ENCODE peak calls at places on chromosomes 5 and 9, in four cellular contexts. One of them, this sample, is unnamed. For H3K4me1, the result is how much of the 10 kb centered on the place peaks cover.

GRCh38 chr9:35914307-35914807 is 5.1 kb downstream of the SPAAR start:
- DNase-seq in CD4-positive, alpha-beta memory T cell: no peak
- DNase-seq in right atrium auricular region: peak
- DNase-seq in tibial artery: no peak
- DNase-seq in this sample: no peak

GRCh38 chr9:134396258-134396742 is 70.0 kb downstream of the RXRA start:
- DNase-seq in right atrium auricular region: no peak
- DNase-seq in CD4-positive, alpha-beta memory T cell: peak
- DNase-seq in tibial artery: no peak
- DNase-seq in this sample: no peak

GRCh38 chr5:122403965-122404364 is 91.9 kb downstream of the SNCAIP start:
- DNase-seq in CD4-positive, alpha-beta memory T cell: no peak
- DNase-seq in tibial artery: no peak
- DNase-seq in right atrium auricular region: no peak
- DNase-seq in this sample: no peak

GRCh38 chr5:119328753-119329602 is 26.8 kb upstream of the TNFAIP8 start:
- DNase-seq in right atrium auricular region: no peak
- DNase-seq in tibial artery: no peak
- DNase-seq in CD4-positive, alpha-beta memory T cell: peak
- DNase-seq in this sample: no peak

GRCh38 chr5:72860499-72860898 is 44.0 kb downstream of the TNPO1 start:
- DNase-seq in CD4-positive, alpha-beta memory T cell: no peak
- DNase-seq in tibial artery: no peak
- DNase-seq in right atrium auricular region: no peak
- DNase-seq in this sample: no peak

GRCh38 chr5:96331210-96331609 is 101.8 kb downstream of the PCSK1 start:
- DNase-seq in CD4-positive, alpha-beta memory T cell: no peak
- DNase-seq in tibial artery: no peak
- DNase-seq in right atrium auricular region: no peak
- DNase-seq in this sample: no peak

GRCh38 chr9:78595200-78595945 is 298.4 kb downstream of the PSAT1 start:
- DNase-seq in tibial artery: no peak
- DNase-seq in CD4-positive, alpha-beta memory T cell: no peak
- DNase-seq in right atrium auricular region: no peak
- DNase-seq in this sample: no peak

GRCh38 chr5:112957970-112958773 is 18.4 kb upstream of the DCP2 start:
- DNase-seq in right atrium auricular region: peak
- DNase-seq in CD4-positive, alpha-beta memory T cell: no peak
- DNase-seq in tibial artery: peak
- DNase-seq in this sample: no peak

GRCh38 chr5:179217356-179217755 is 127.9 kb downstream of the ADAMTS2 start:
- DNase-seq in right atrium auricular region: no peak
- DNase-seq in tibial artery: no peak
- DNase-seq in CD4-positive, alpha-beta memory T cell: no peak
- DNase-seq in this sample: no peak

GRCh38 chr9:93667627-93668026 is 91.2 kb downstream of the PHF2 start:
- DNase-seq in right atrium auricular region: no peak
- DNase-seq in tibial artery: peak
- DNase-seq in CD4-positive, alpha-beta memory T cell: no peak
- DNase-seq in this sample: no peak

GRCh38 chr9:93346240-93347112 is 105.0 kb upstream of the FAM120A start:
- DNase-seq in tibial artery: no peak
- DNase-seq in CD4-positive, alpha-beta memory T cell: no peak
- DNase-seq in right atrium auricular region: no peak
- DNase-seq in this sample: no peak

GRCh38 chr5:150113047-150113744 is 26.8 kb upstream of the CSF1R start:
- DNase-seq in tibial artery: peak
- DNase-seq in CD4-positive, alpha-beta memory T cell: no peak
- DNase-seq in right atrium auricular region: peak
- DNase-seq in this sample: peak

GRCh38 chr9:121563881-121564460 is 64.3 kb upstream of the GGTA1 start:
- DNase-seq in tibial artery: no peak
- DNase-seq in right atrium auricular region: no peak
- DNase-seq in CD4-positive, alpha-beta memory T cell: no peak
- DNase-seq in this sample: no peak

GRCh38 chr9:114803459-114803858 is 2.4 kb downstream of the TNFSF15 start:
- DNase-seq in tibial artery: no peak
- DNase-seq in CD4-positive, alpha-beta memory T cell: no peak
- DNase-seq in right atrium auricular region: peak
- DNase-seq in this sample: no peak

GRCh38 chr9:114804504-114804903 is 1.3 kb downstream of the TNFSF15 start:
- DNase-seq in right atrium auricular region: no peak
- DNase-seq in tibial artery: no peak
- DNase-seq in CD4-positive, alpha-beta memory T cell: no peak
- DNase-seq in this sample: no peak

GRCh38 chr9:114803886-114804285 is 2.0 kb downstream of the TNFSF15 start:
- DNase-seq in right atrium auricular region: peak
- DNase-seq in tibial artery: no peak
- DNase-seq in CD4-positive, alpha-beta memory T cell: no peak
- DNase-seq in this sample: no peak

GRCh38 chr9:114806571-114806970 is 732 bp upstream of the TNFSF15 start:
- DNase-seq in right atrium auricular region: no peak
- DNase-seq in tibial artery: no peak
- DNase-seq in CD4-positive, alpha-beta memory T cell: no peak
- DNase-seq in this sample: no peak

DNA sequence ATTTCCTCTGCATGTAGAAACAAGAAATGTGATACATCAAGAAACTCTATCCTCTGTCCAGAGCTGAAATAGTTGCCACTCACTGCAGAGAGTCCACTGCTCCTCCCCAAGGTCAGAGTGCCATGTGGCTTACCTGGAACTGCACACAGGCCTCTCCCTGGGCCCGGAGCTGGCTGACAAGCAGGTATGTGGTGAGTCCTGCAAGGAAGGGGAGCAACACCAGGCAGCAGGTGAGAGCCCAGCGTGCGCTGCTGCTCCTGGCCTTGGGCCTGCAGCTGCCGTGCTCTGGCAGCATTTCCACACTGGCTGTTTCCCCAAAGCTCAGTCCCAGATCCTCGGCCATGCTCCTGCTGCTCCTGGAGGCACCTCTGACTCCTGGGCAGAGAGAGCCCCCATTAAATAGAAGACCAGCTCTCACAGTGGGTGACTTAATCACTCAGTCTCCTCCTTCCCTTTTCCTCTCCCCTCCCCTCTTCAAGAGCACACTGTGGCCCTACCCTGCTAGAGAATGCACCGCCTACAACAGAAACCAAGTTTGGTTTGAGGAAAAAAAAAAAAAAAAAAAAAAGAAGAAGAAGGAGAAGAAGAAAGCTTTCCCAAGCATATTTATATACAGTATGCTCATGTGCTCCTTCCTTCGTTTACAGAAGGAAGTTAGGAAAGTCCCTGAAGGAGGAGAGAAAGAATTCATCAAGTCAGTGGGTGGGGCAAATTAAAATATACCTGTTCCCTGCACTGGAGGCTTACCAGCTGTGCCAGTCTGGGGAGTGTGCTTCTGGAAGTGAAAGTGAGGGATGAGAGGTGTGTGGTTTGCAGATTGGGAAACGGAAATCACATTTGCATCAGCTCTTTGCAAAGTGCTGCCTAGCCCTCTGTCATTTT is at the start of gene TNFSF15:
- DNase-seq in tibial artery: no peak
- DNase-seq in right atrium auricular region: peak
- DNase-seq in CD4-positive, alpha-beta memory T cell: no peak
- DNase-seq in this sample: no peak
- H3K4me3 ChIP-seq in tibial artery: peak
- H3K4me3 ChIP-seq in right atrium auricular region: peak
- H3K4me3 ChIP-seq in CD4-positive, alpha-beta memory T cell: no peak
- H3K4me3 ChIP-seq in this sample: peak

GRCh38 chr9:123003467-123003866 is 30.0 kb upstream of the GPR21 start:
- DNase-seq in right atrium auricular region: no peak
- DNase-seq in CD4-positive, alpha-beta memory T cell: no peak
- DNase-seq in tibial artery: no peak
- DNase-seq in this sample: no peak

GRCh38 chr9:123011380-123011779 is 22.1 kb upstream of the GPR21 start:
- DNase-seq in CD4-positive, alpha-beta memory T cell: no peak
- DNase-seq in tibial artery: no peak
- DNase-seq in right atrium auricular region: no peak
- DNase-seq in this sample: no peak

GRCh38 chr9:123008909-123009308 is 24.6 kb upstream of the GPR21 start:
- DNase-seq in tibial artery: no peak
- DNase-seq in CD4-positive, alpha-beta memory T cell: no peak
- DNase-seq in right atrium auricular region: no peak
- DNase-seq in this sample: no peak

GRCh38 chr9:123005964-123006363 is 27.5 kb upstream of the GPR21 start:
- DNase-seq in tibial artery: no peak
- DNase-seq in right atrium auricular region: no peak
- DNase-seq in CD4-positive, alpha-beta memory T cell: no peak
- DNase-seq in this sample: no peak

GRCh38 chr9:123007269-123007668 is 26.2 kb upstream of the GPR21 start:
- DNase-seq in tibial artery: no peak
- DNase-seq in CD4-positive, alpha-beta memory T cell: no peak
- DNase-seq in right atrium auricular region: no peak
- DNase-seq in this sample: no peak
- H3K4me1 ChIP-seq in tibial artery: under half
- H3K4me1 ChIP-seq in CD4-positive, alpha-beta memory T cell: under half
- H3K4me1 ChIP-seq in right atrium auricular region: under half
- H3K4me1 ChIP-seq in this sample: under half

GRCh38 chr9:38621434-38622082 is 1.2 kb upstream of the ANKRD18A start:
- DNase-seq in CD4-positive, alpha-beta memory T cell: peak
- DNase-seq in right atrium auricular region: no peak
- DNase-seq in tibial artery: no peak
- DNase-seq in this sample: peak
- H3K4me3 ChIP-seq in CD4-positive, alpha-beta memory T cell: peak
- H3K4me3 ChIP-seq in right atrium auricular region: peak
- H3K4me3 ChIP-seq in tibial artery: peak
- H3K4me3 ChIP-seq in this sample: peak

DNA sequence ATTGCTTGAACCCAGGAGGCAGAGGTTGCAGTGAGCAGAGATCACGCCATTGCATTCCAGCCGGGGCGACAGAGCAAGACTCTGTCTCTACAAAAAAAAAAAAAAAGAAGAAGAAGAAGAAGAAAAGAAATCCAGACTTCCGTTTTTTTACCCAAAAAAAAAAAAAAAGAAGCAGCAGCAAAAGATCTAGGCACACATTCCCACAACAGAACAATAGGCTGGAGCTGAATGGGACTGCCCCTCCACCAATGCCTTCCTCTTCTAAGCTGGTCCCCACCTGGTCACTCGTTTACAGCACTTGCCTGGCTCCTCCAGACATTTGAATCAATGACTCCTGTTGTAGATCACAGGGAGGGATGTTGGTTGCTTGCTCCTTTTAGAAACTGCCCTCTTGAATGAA is 1.6 kb upstream of the LMAN2 start:
- DNase-seq in right atrium auricular region: no peak
- DNase-seq in tibial artery: no peak
- DNase-seq in CD4-positive, alpha-beta memory T cell: no peak
- DNase-seq in this sample: no peak
- H3K4me1 ChIP-seq in right atrium auricular region: under half
- H3K4me1 ChIP-seq in tibial artery: under half
- H3K4me1 ChIP-seq in CD4-positive, alpha-beta memory T cell: half or more
- H3K4me1 ChIP-seq in this sample: under half

DNA sequence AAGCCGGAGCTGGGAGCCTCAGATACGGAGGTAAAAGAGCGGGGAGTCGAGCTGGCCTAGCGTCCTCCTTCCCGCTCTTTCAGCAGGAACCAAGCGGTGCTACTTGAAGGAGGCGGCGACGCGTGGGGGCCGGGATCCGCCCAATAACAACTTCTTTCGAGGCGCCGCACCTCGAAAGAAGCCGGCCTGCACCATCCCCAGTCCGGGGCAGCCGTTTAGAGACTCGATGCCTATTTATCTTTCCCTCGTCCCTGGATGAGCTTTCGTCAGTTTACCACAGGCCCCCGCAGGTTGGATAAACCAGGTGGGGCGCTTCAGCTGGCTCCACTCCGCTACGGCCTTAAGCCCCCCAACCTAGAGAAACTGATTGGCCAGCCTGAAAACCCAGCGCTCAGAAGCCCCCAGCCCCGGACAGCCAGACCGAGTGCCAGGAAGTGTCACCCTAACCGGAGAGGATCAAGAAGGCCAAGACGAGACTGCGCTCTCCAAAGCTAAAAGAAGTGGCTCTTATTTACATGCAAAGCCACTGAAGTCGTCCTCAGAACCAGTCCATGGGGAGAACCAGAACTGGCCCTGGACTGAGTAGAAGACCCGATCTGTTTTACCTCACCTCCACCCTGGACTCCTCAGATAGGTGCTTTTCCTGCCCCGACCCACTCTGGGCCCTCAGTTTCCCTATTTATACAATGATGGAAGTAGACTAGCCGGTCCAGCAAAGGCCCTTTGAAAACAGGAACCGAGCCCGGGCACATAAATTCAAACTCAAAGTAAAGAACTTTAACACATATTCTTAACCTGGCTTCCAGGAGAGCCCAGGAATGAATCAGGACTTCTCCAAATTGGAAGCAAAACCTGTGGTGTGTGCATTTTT is 1.4 kb downstream of the HAND1 start:
- DNase-seq in CD4-positive, alpha-beta memory T cell: no peak
- DNase-seq in right atrium auricular region: no peak
- DNase-seq in tibial artery: no peak
- DNase-seq in this sample: no peak
- H3K4me3 ChIP-seq in CD4-positive, alpha-beta memory T cell: no peak
- H3K4me3 ChIP-seq in right atrium auricular region: peak
- H3K4me3 ChIP-seq in tibial artery: peak
- H3K4me3 ChIP-seq in this sample: peak

GRCh38 chr9:136349546-136349945 is 14.0 kb downstream of the DNLZ start:
- DNase-seq in tibial artery: no peak
- DNase-seq in right atrium auricular region: no peak
- DNase-seq in CD4-positive, alpha-beta memory T cell: no peak
- DNase-seq in this sample: no peak
- H3K4me1 ChIP-seq in tibial artery: under half
- H3K4me1 ChIP-seq in right atrium auricular region: half or more
- H3K4me1 ChIP-seq in CD4-positive, alpha-beta memory T cell: under half
- H3K4me1 ChIP-seq in this sample: under half

DNA sequence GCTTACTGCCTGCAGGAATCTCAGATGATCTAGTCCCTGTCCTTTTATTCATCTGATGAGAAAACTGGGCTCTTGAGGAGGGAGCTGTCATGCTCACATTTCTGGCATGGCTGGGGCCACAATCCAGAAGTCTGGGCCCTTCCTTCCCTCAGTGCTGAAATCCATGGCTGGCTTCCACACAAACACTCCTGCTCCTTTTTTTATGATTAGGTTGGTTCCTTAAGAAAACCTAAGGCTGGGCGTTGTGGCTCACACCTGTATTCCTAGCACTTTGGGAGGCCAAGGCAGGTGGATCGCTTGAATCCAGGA is 1.3 kb downstream of the ACER2 start:
- DNase-seq in CD4-positive, alpha-beta memory T cell: no peak
- DNase-seq in right atrium auricular region: no peak
- DNase-seq in tibial artery: no peak
- DNase-seq in this sample: no peak
- H3K4me3 ChIP-seq in CD4-positive, alpha-beta memory T cell: no peak
- H3K4me3 ChIP-seq in right atrium auricular region: peak
- H3K4me3 ChIP-seq in tibial artery: peak
- H3K4me3 ChIP-seq in this sample: peak

DNA sequence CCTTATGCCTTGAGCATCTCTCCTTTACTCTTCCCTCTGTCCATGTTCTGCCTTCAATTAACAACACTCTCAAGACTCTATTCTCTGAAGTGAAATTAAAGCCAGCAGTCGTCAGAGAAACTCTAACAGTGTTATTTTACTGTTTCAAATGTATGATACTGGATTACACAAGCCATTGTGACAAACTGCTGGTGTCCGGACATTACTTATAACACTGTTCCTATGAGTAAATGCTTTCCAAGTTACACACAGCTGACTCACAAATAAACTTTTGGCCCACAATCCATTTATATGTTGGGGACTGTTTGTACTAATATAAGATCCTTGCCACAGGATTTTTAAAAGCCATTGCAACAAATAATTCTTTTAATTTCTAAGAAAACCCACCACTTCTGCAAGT is 63.2 kb upstream of the GHR start:
- DNase-seq in right atrium auricular region: no peak
- DNase-seq in tibial artery: no peak
- DNase-seq in CD4-positive, alpha-beta memory T cell: no peak
- DNase-seq in this sample: no peak
- H3K4me1 ChIP-seq in right atrium auricular region: under half
- H3K4me1 ChIP-seq in tibial artery: under half
- H3K4me1 ChIP-seq in CD4-positive, alpha-beta memory T cell: under half
- H3K4me1 ChIP-seq in this sample: under half